ENCODE peak calls at places on chromosomes 2 and 18, in seven cellular contexts. N is left lung, H is PC-3, O is T-helper 1 cell, X is EL, J is coronary artery, G is NCI-H1092 treated with DMSO at 0.1 percent for 48 hours. R is an unnamed sample.

GRCh38 chr2:26462100-26462499 is 15.8 kb downstream of the OTOF start:
- DNase-seq in N (no peak), H (no peak), O (no peak), X (no peak), J (no peak), G (no peak), R (no peak)

GRCh38 chr2:172968061-172968469 is 107.6 kb upstream of the MAP3K20 start:
- DNase-seq in N (peak), H (peak), O (no peak), X (peak), J (peak), G (no peak), R (peak)

GRCh38 chr2:71833855-71834554 is 313.7 kb downstream of the CYP26B1 start:
- DNase-seq in N (no peak), H (peak), O (no peak), X (peak), J (peak), G (no peak), R (peak)

GRCh38 chr2:223545830-223546229 is 56.3 kb downstream of the SCG2 start:
- DNase-seq in N (no peak), H (no peak), O (no peak), X (no peak), J (no peak), G (no peak), R (no peak)

GRCh38 chr2:226495466-226496161 is 304.0 kb downstream of the IRS1 start:
- DNase-seq in N (no peak), H (no peak), O (no peak), X (no peak), J (no peak), G (no peak), R (no peak)

GRCh38 chr18:75437979-75438378 is 10.5 kb upstream of the SMIM21 start:
- DNase-seq in N (no peak), H (no peak), O (no peak), X (no peak), J (no peak), G (no peak), R (no peak)

GRCh38 chr18:46452820-46453219 is 204.2 kb downstream of the LOXHD1 start:
- DNase-seq in N (no peak), H (peak), O (no peak), X (peak), J (no peak), G (no peak), R (no peak)

GRCh38 chr2:113116100-113116958 is 11.1 kb upstream of the IL1RN start:
- DNase-seq in N (no peak), H (peak), O (no peak), X (no peak), J (peak), G (no peak), R (no peak)

GRCh38 chr2:48356701-48357322 is 173.1 kb upstream of the STON1 start:
- DNase-seq in N (no peak), H (no peak), O (peak), X (no peak), J (no peak), G (peak), R (no peak)

GRCh38 chr2:211033765-211034164 is 477.4 kb downstream of the CPS1 start:
- DNase-seq in N (no peak), H (peak), O (no peak), X (no peak), J (no peak), G (no peak), R (no peak)

GRCh38 chr2:195108182-195108581 is 548.8 kb upstream of the SLC39A10 start:
- DNase-seq in N (no peak), H (no peak), O (no peak), X (no peak), J (no peak), G (no peak), R (no peak)

GRCh38 chr2:177731384-177731783 is 338.8 kb downstream of the AGPS start:
- DNase-seq in N (no peak), H (no peak), O (no peak), X (no peak), J (no peak), G (no peak), R (no peak)

GRCh38 chr18:69898241-69898861 is 49.3 kb downstream of the CD226 start:
- DNase-seq in N (no peak), H (no peak), O (no peak), X (no peak), J (no peak), G (no peak), R (no peak)

GRCh38 chr2:112701092-112701491 is 19.7 kb upstream of the NT5DC4 start:
- DNase-seq in N (no peak), H (no peak), O (no peak), X (no peak), J (no peak), G (no peak), R (no peak)

GRCh38 chr2:69612707-69613106 is 30.8 kb downstream of the AAK1 start:
- DNase-seq in N (no peak), H (no peak), O (no peak), X (no peak), J (no peak), G (no peak), R (no peak)

GRCh38 chr2:74759991-74760390 is 73.9 kb upstream of the HK2 start:
- DNase-seq in N (no peak), H (peak), O (no peak), X (no peak), J (no peak), G (no peak), R (no peak)

GRCh38 chr2:177843188-177843587 is 229.4 kb downstream of the PDE11A start:
- DNase-seq in N (no peak), H (no peak), O (no peak), X (no peak), J (no peak), G (no peak), R (no peak)

GRCh38 chr2:24837996-24838513 is 44.8 kb downstream of the CENPO start:
- DNase-seq in N (no peak), H (no peak), O (no peak), X (no peak), J (no peak), G (no peak), R (no peak)

GRCh38 chr18:23138470-23138869 is 3.2 kb downstream of the CABLES1 start:
- DNase-seq in N (no peak), H (no peak), O (no peak), X (no peak), J (no peak), G (peak), R (no peak)

GRCh38 chr2:50856112-50856511 is 175.8 kb downstream of the NRXN1 start:
- DNase-seq in N (no peak), H (no peak), O (no peak), X (no peak), J (no peak), G (no peak), R (no peak)

GRCh38 chr18:55588001-55588875 is at the start of gene TCF4:
- DNase-seq in N (peak), H (peak), O (no peak), X (peak), J (peak), G (peak), R (peak)

GRCh38 chr2:153476491-153477095 is 2.0 kb downstream of the RPRM start:
- DNase-seq in N (peak), H (no peak), O (no peak), X (no peak), J (no peak), G (peak), R (no peak)

GRCh38 chr2:68475110-68475509 is 7.7 kb downstream of the APLF start:
- DNase-seq in N (no peak), H (peak), O (no peak), X (no peak), J (no peak), G (no peak), R (no peak)

GRCh38 chr2:233845301-233846060 is 8.9 kb downstream of the HJURP start:
- DNase-seq in N (no peak), H (no peak), O (no peak), X (no peak), J (no peak), G (no peak), R (no peak)

GRCh38 chr2:191797937-191798873 is 48.7 kb downstream of the CAVIN2 start:
- DNase-seq in N (no peak), H (no peak), O (no peak), X (no peak), J (no peak), G (no peak), R (no peak)

GRCh38 chr2:12636837-12637581 is 79.7 kb upstream of the TRIB2 start:
- DNase-seq in N (no peak), H (no peak), O (no peak), X (no peak), J (no peak), G (no peak), R (no peak)

GRCh38 chr18:78562446-78563020 is 417.1 kb upstream of the SALL3 start:
- DNase-seq in N (no peak), H (no peak), O (no peak), X (no peak), J (no peak), G (no peak), R (no peak)

R was measured in AG08395.